ENCODE peak calls at places on chromosomes 12 and 14, in six cellular contexts. One of them, this sample, is unnamed.
A peak's percentile ranks its signal among the peaks of the same experiment; 100 is the strongest.

GRCh38 chr12:104729091-104729490 is 229.0 kb downstream of the SLC41A2 start:
- DNase-seq in heart right ventricle: no peak
- DNase-seq in D341Med: no peak
- DNase-seq in amygdala: no peak
- DNase-seq in sigmoid colon: no peak
- DNase-seq in PC-3: no peak
- DNase-seq in this sample: no peak

GRCh38 chr12:101074940-101075680 is 134.9 kb downstream of the SLC5A8 start:
- DNase-seq in amygdala: no peak
- DNase-seq in sigmoid colon: no peak
- DNase-seq in D341Med: no peak
- DNase-seq in heart right ventricle: no peak
- DNase-seq in PC-3: peak; percentile 10
- DNase-seq in this sample: no peak

GRCh38 chr12:127214196-127214595 is 1052.8 kb upstream of the TMEM132C start:
- DNase-seq in heart right ventricle: no peak
- DNase-seq in D341Med: no peak
- DNase-seq in PC-3: no peak
- DNase-seq in amygdala: no peak
- DNase-seq in sigmoid colon: no peak
- DNase-seq in this sample: no peak

GRCh38 chr12:118344829-118345228 is 27.9 kb downstream of the TAOK3 start:
- DNase-seq in PC-3: no peak
- DNase-seq in D341Med: no peak
- DNase-seq in heart right ventricle: no peak
- DNase-seq in sigmoid colon: no peak
- DNase-seq in amygdala: no peak
- DNase-seq in this sample: no peak

GRCh38 chr12:110699591-110700445 is 10.9 kb upstream of the HVCN1 start:
- DNase-seq in D341Med: no peak
- DNase-seq in sigmoid colon: peak; percentile 36
- DNase-seq in amygdala: no peak
- DNase-seq in heart right ventricle: peak; percentile 28
- DNase-seq in PC-3: no peak
- DNase-seq in this sample: no peak

GRCh38 chr14:78123650-78124253 is 46.4 kb upstream of the NRXN3 start:
- DNase-seq in sigmoid colon: no peak
- DNase-seq in PC-3: no peak
- DNase-seq in amygdala: no peak
- DNase-seq in D341Med: no peak
- DNase-seq in heart right ventricle: no peak
- DNase-seq in this sample: no peak

GRCh38 chr12:57983150-57983857 is 41.9 kb downstream of the ATP23 start:
- DNase-seq in sigmoid colon: no peak
- DNase-seq in D341Med: peak; percentile 41
- DNase-seq in amygdala: peak; percentile 4
- DNase-seq in heart right ventricle: no peak
- DNase-seq in PC-3: peak; percentile 73
- DNase-seq in this sample: no peak

GRCh38 chr14:103628221-103628683 is 759 bp upstream of the KLC1 start:
- DNase-seq in PC-3: peak; percentile 89
- DNase-seq in amygdala: peak; percentile 21
- DNase-seq in sigmoid colon: peak; percentile 90
- DNase-seq in D341Med: no peak
- DNase-seq in heart right ventricle: peak; percentile 83
- DNase-seq in this sample: peak; percentile 95

GRCh38 chr14:54226103-54226502 is 170.7 kb upstream of the CDKN3 start:
- DNase-seq in amygdala: no peak
- DNase-seq in PC-3: no peak
- DNase-seq in D341Med: no peak
- DNase-seq in heart right ventricle: no peak
- DNase-seq in sigmoid colon: no peak
- DNase-seq in this sample: no peak

GRCh38 chr14:89507521-89507920 is 90.5 kb upstream of the FOXN3 start:
- DNase-seq in heart right ventricle: no peak
- DNase-seq in D341Med: no peak
- DNase-seq in sigmoid colon: no peak
- DNase-seq in amygdala: no peak
- DNase-seq in PC-3: peak; percentile 91
- DNase-seq in this sample: no peak

GRCh38 chr14:56202256-56202655 is 84.0 kb downstream of the PELI2 start:
- DNase-seq in amygdala: no peak
- DNase-seq in heart right ventricle: no peak
- DNase-seq in D341Med: no peak
- DNase-seq in PC-3: no peak
- DNase-seq in sigmoid colon: no peak
- DNase-seq in this sample: no peak

GRCh38 chr14:64788706-64789105 is 84.5 kb downstream of the PLEKHG3 start:
- DNase-seq in amygdala: no peak
- DNase-seq in PC-3: peak; percentile 94
- DNase-seq in heart right ventricle: no peak
- DNase-seq in sigmoid colon: no peak
- DNase-seq in D341Med: no peak
- DNase-seq in this sample: no peak

GRCh38 chr14:91154851-91155625 is 41.2 kb downstream of the DGLUCY start:
- DNase-seq in sigmoid colon: peak; percentile 92
- DNase-seq in PC-3: peak; percentile 70
- DNase-seq in D341Med: peak; percentile 74
- DNase-seq in heart right ventricle: no peak
- DNase-seq in amygdala: no peak
- DNase-seq in this sample: no peak

GRCh38 chr12:109567296-109567695 is 6.0 kb downstream of the MMAB start:
- DNase-seq in heart right ventricle: no peak
- DNase-seq in D341Med: no peak
- DNase-seq in amygdala: no peak
- DNase-seq in PC-3: no peak
- DNase-seq in sigmoid colon: no peak
- DNase-seq in this sample: no peak

GRCh38 chr12:3304436-3305135 is 186.4 kb upstream of the PRMT8 start:
- DNase-seq in amygdala: peak; percentile 20
- DNase-seq in D341Med: no peak
- DNase-seq in sigmoid colon: no peak
- DNase-seq in PC-3: peak; percentile 93
- DNase-seq in heart right ventricle: no peak
- DNase-seq in this sample: no peak

GRCh38 chr14:92978229-92979021 is 55.5 kb downstream of the CHGA start:
- DNase-seq in PC-3: no peak
- DNase-seq in D341Med: no peak
- DNase-seq in heart right ventricle: no peak
- DNase-seq in amygdala: no peak
- DNase-seq in sigmoid colon: no peak
- DNase-seq in this sample: no peak

GRCh38 chr12:124413401-124413800 is 118.5 kb downstream of the RFLNA start:
- DNase-seq in amygdala: peak; percentile 53
- DNase-seq in PC-3: no peak
- DNase-seq in sigmoid colon: no peak
- DNase-seq in D341Med: no peak
- DNase-seq in heart right ventricle: peak; percentile 81
- DNase-seq in this sample: no peak

GRCh38 chr12:97408363-97408762 is 54.2 kb upstream of the RMST start:
- DNase-seq in PC-3: no peak
- DNase-seq in D341Med: no peak
- DNase-seq in heart right ventricle: no peak
- DNase-seq in sigmoid colon: no peak
- DNase-seq in amygdala: no peak
- DNase-seq in this sample: no peak

GRCh38 chr14:44700184-44700583 is 193.1 kb upstream of the FSCB start:
- DNase-seq in sigmoid colon: no peak
- DNase-seq in D341Med: no peak
- DNase-seq in amygdala: no peak
- DNase-seq in heart right ventricle: no peak
- DNase-seq in PC-3: peak; percentile 86
- DNase-seq in this sample: no peak

GRCh38 chr12:91316161-91316759 is 133.6 kb upstream of the DCN start:
- DNase-seq in heart right ventricle: no peak
- DNase-seq in D341Med: no peak
- DNase-seq in PC-3: no peak
- DNase-seq in sigmoid colon: no peak
- DNase-seq in amygdala: no peak
- DNase-seq in this sample: no peak

GRCh38 chr12:3419538-3419937 is 71.5 kb upstream of the PRMT8 start:
- DNase-seq in heart right ventricle: no peak
- DNase-seq in sigmoid colon: no peak
- DNase-seq in D341Med: no peak
- DNase-seq in amygdala: no peak
- DNase-seq in PC-3: no peak
- DNase-seq in this sample: no peak

GRCh38 chr12:67052981-67053380 is 216.2 kb upstream of the CAND1 start:
- DNase-seq in PC-3: peak; percentile 80
- DNase-seq in heart right ventricle: no peak
- DNase-seq in amygdala: no peak
- DNase-seq in D341Med: no peak
- DNase-seq in sigmoid colon: no peak
- DNase-seq in this sample: no peak

GRCh38 chr14:56087824-56088571 is 30.2 kb upstream of the PELI2 start:
- DNase-seq in amygdala: no peak
- DNase-seq in PC-3: no peak
- DNase-seq in D341Med: no peak
- DNase-seq in sigmoid colon: peak; percentile 74
- DNase-seq in heart right ventricle: no peak
- DNase-seq in this sample: no peak

GRCh38 chr14:81275995-81276698 is 55.4 kb upstream of the GTF2A1 start:
- DNase-seq in sigmoid colon: no peak
- DNase-seq in heart right ventricle: no peak
- DNase-seq in D341Med: peak; percentile 71
- DNase-seq in amygdala: no peak
- DNase-seq in PC-3: peak; percentile 52
- DNase-seq in this sample: no peak

GRCh38 chr12:50739611-50740010 is 24.3 kb upstream of the ATF1 start:
- DNase-seq in sigmoid colon: no peak
- DNase-seq in amygdala: no peak
- DNase-seq in PC-3: peak; percentile 48
- DNase-seq in D341Med: no peak
- DNase-seq in heart right ventricle: no peak
- DNase-seq in this sample: no peak

GRCh38 chr14:68973639-68974038 is 5.5 kb downstream of the ACTN1 start:
- DNase-seq in heart right ventricle: no peak
- DNase-seq in D341Med: no peak
- DNase-seq in PC-3: no peak
- DNase-seq in amygdala: no peak
- DNase-seq in sigmoid colon: peak; percentile 64
- DNase-seq in this sample: no peak

GRCh38 chr14:52069617-52070431 is 965 bp upstream of the NID2 start:
- DNase-seq in PC-3: no peak
- DNase-seq in sigmoid colon: peak; percentile 82
- DNase-seq in amygdala: no peak
- DNase-seq in heart right ventricle: no peak
- DNase-seq in D341Med: no peak
- DNase-seq in this sample: no peak

GRCh38 chr12:127998936-127999467 is 268.0 kb upstream of the TMEM132C start:
- DNase-seq in D341Med: no peak
- DNase-seq in PC-3: peak; percentile 85
- DNase-seq in amygdala: no peak
- DNase-seq in heart right ventricle: no peak
- DNase-seq in sigmoid colon: no peak
- DNase-seq in this sample: no peak

GRCh38 chr12:93502802-93503623 is 35.7 kb downstream of the MRPL42 start:
- DNase-seq in heart right ventricle: no peak
- DNase-seq in PC-3: peak; percentile 65
- DNase-seq in D341Med: peak; percentile 42
- DNase-seq in amygdala: no peak
- DNase-seq in sigmoid colon: no peak
- DNase-seq in this sample: no peak

GRCh38 chr12:49327368-49327767 is 4.3 kb downstream of the TROAP start:
- DNase-seq in heart right ventricle: no peak
- DNase-seq in amygdala: no peak
- DNase-seq in PC-3: no peak
- DNase-seq in sigmoid colon: peak; percentile 28
- DNase-seq in D341Med: peak; percentile 0
- DNase-seq in this sample: no peak

GRCh38 chr12:1972260-1972659 is 32.0 kb downstream of the DCP1B start:
- DNase-seq in PC-3: peak; percentile 24
- DNase-seq in D341Med: no peak
- DNase-seq in sigmoid colon: no peak
- DNase-seq in amygdala: no peak
- DNase-seq in heart right ventricle: no peak
- DNase-seq in this sample: no peak

GRCh38 chr12:17579148-17580026 is 510.6 kb downstream of the RERGL start:
- DNase-seq in D341Med: no peak
- DNase-seq in amygdala: no peak
- DNase-seq in heart right ventricle: no peak
- DNase-seq in sigmoid colon: no peak
- DNase-seq in PC-3: no peak
- DNase-seq in this sample: no peak

GRCh38 chr12:45670339-45671065 is 59.0 kb upstream of the ARID2 start:
- DNase-seq in D341Med: no peak
- DNase-seq in amygdala: no peak
- DNase-seq in heart right ventricle: no peak
- DNase-seq in sigmoid colon: no peak
- DNase-seq in PC-3: no peak
- DNase-seq in this sample: no peak

GRCh38 chr12:116201908-116202307 is 75.6 kb downstream of the MED13L start:
- DNase-seq in amygdala: no peak
- DNase-seq in sigmoid colon: no peak
- DNase-seq in D341Med: no peak
- DNase-seq in PC-3: no peak
- DNase-seq in heart right ventricle: no peak
- DNase-seq in this sample: no peak

GRCh38 chr12:106774808-106775524 is 484 bp downstream of the RIC8B start:
- DNase-seq in D341Med: no peak
- DNase-seq in PC-3: peak; percentile 12
- DNase-seq in heart right ventricle: no peak
- DNase-seq in amygdala: no peak
- DNase-seq in sigmoid colon: peak; percentile 68
- DNase-seq in this sample: no peak

GRCh38 chr12:84911331-84912190 is 1.0 kb downstream of the SLC6A15 start:
- DNase-seq in heart right ventricle: no peak
- DNase-seq in D341Med: peak; percentile 87
- DNase-seq in sigmoid colon: no peak
- DNase-seq in PC-3: peak; percentile 43
- DNase-seq in amygdala: peak; percentile 67
- DNase-seq in this sample: peak; percentile 40

GRCh38 chr12:48890657-48891418 is 25.2 kb upstream of the RND1 start:
- DNase-seq in D341Med: peak; percentile 85
- DNase-seq in amygdala: peak; percentile 73
- DNase-seq in sigmoid colon: peak; percentile 88
- DNase-seq in heart right ventricle: peak; percentile 82
- DNase-seq in PC-3: peak; percentile 82
- DNase-seq in this sample: peak; percentile 71

GRCh38 chr12:89707623-89707991 is 1.0 kb downstream of the ATP2B1 start:
- DNase-seq in D341Med: peak; percentile 62
- DNase-seq in amygdala: no peak
- DNase-seq in heart right ventricle: peak; percentile 27
- DNase-seq in sigmoid colon: no peak
- DNase-seq in PC-3: no peak
- DNase-seq in this sample: peak; percentile 44

GRCh38 chr12:101792046-101792931 is 38.5 kb downstream of the GNPTAB start:
- DNase-seq in PC-3: peak; percentile 20
- DNase-seq in amygdala: no peak
- DNase-seq in heart right ventricle: no peak
- DNase-seq in sigmoid colon: no peak
- DNase-seq in D341Med: no peak
- DNase-seq in this sample: no peak

GRCh38 chr12:89976866-89977265 is 268.2 kb upstream of the ATP2B1 start:
- DNase-seq in D341Med: no peak
- DNase-seq in heart right ventricle: no peak
- DNase-seq in sigmoid colon: no peak
- DNase-seq in amygdala: no peak
- DNase-seq in PC-3: no peak
- DNase-seq in this sample: no peak

This sample was measured in left lung.